ENCODE peak calls at places on chromosomes 11 and 22, in five cellular contexts. C is colonic mucosa; A is CD4-positive, alpha-beta memory T cell; B is SJCRH30; Q is IMR-90. R is an unnamed sample. For H3K36me3, the result is how much of the 10 kb centered on the place peaks cover.

GRCh38 chr11:34242037-34242625 is 115.7 kb downstream of the ABTB2 start:
- DNase-seq in C (no peak), A (no peak), B (no peak), Q (peak), R (no peak)

GRCh38 chr11:65428578-65429068 is 6.0 kb downstream of the NEAT1 start:
- DNase-seq in C (peak), A (no peak), B (no peak), Q (no peak), R (no peak)

GRCh38 chr22:37575490-37576003 is 4.3 kb downstream of the LGALS2 start:
- DNase-seq in C (no peak), A (no peak), B (no peak), Q (no peak), R (no peak)

GRCh38 chr11:31813961-31814868 is 3.1 kb upstream of the PAX6 start:
- DNase-seq in C (no peak), A (no peak), B (no peak), Q (no peak), R (no peak)

GRCh38 chr22:49303781-49304461 is 523.8 kb downstream of the BRD1 start:
- DNase-seq in C (peak), A (no peak), B (no peak), Q (no peak), R (no peak)

GRCh38 chr22:40094449-40094848 is 83.3 kb upstream of the TNRC6B start:
- DNase-seq in C (no peak), A (no peak), B (no peak), Q (peak), R (no peak)

GRCh38 chr22:29031236-29031982 is 30.2 kb downstream of the C22orf31 start:
- DNase-seq in C (peak), A (no peak), B (peak), Q (peak), R (peak)

GRCh38 chr11:35584321-35584720 is 33.9 kb upstream of the FJX1 start:
- DNase-seq in C (no peak), A (no peak), B (no peak), Q (peak), R (no peak)

GRCh38 chr11:58513747-58514367 is 6.0 kb upstream of the OR5B21 start:
- DNase-seq in C (peak), A (no peak), B (peak), Q (peak), R (no peak)

GRCh38 chr11:100546714-100547113 is 140.4 kb upstream of the ARHGAP42 start:
- DNase-seq in C (peak), A (no peak), B (no peak), Q (peak), R (no peak)

GRCh38 chr22:38782402-38783094 is 11.4 kb downstream of the DNAL4 start:
- DNase-seq in C (no peak), A (no peak), B (no peak), Q (peak), R (peak)

GRCh38 chr11:32279672-32280071 is 155.7 kb downstream of the WT1 start:
- DNase-seq in C (no peak), A (no peak), B (no peak), Q (no peak), R (no peak)

GRCh38 chr11:130527648-130528300 is 79.3 kb downstream of the ADAMTS15 start:
- DNase-seq in C (no peak), A (no peak), B (peak), Q (peak), R (no peak)

GRCh38 chr11:70282012-70282411 is 11.5 kb downstream of the PPFIA1 start:
- DNase-seq in C (no peak), A (no peak), B (no peak), Q (no peak), R (no peak)

GRCh38 chr11:108863528-108863927 is 198.7 kb downstream of the DDX10 start:
- DNase-seq in C (no peak), A (no peak), B (no peak), Q (no peak), R (no peak)

GRCh38 chr11:1000357-1000982 is 36.0 kb downstream of the MUC6 start:
- DNase-seq in C (no peak), A (no peak), B (no peak), Q (no peak), R (no peak)

GRCh38 chr11:999009-999408 is 37.5 kb downstream of the MUC6 start:
- DNase-seq in C (no peak), A (no peak), B (no peak), Q (no peak), R (no peak)

GRCh38 chr11:995752-996420 is 40.6 kb downstream of the MUC6 start:
- DNase-seq in C (no peak), A (no peak), B (no peak), Q (no peak), R (peak)

GRCh38 chr11:996681-997080 is 39.8 kb downstream of the MUC6 start:
- DNase-seq in C (no peak), A (no peak), B (no peak), Q (no peak), R (no peak)

DNA sequence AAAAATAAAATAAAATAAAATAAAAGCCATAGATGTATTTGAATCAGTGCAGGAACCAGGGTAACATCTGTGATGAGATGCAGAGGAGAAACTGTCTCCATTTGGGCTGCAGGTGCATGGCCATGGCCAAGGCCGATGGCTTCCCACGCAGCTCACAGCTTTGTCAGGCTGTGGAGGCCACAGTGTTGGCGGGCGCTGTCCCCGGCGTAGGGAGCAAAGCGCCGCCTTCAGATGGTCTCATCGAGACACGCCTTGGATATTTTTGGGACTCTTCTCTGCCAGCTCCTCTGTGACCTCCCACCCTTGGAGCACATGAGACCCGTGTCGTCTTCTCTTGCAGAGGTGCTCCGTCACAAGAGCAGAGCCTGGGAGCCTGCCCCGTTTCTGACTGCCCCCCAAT is 38.6 kb downstream of the MUC6 start:
- DNase-seq in C (no peak), A (no peak), B (no peak), Q (no peak), R (no peak)
- H3K36me3 ChIP-seq in C (under half), A (under half), B (under half), Q (half or more), R (under half)

DNA sequence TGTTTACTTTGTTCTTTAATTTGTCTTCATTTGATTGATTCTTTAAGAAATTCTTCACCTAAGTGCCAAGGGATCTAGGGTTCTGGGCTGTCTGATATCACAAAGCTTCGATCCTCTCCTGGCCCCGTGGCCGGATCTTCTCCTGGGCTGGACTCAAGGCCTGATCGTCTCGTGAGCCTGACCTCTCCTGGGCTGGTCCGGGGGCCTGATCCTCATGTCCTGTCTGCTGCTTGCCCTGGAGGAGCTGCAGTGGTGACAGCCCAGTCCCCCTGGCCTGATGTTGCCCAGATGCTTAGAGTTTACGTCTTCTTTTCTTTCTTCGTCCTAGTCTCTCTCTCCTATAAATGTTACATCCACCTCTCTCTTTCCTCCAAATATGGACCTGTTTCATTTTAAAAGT is 3.3 kb downstream of the NADSYN1 start:
- DNase-seq in C (no peak), A (no peak), B (no peak), Q (no peak), R (no peak)
- H3K36me3 ChIP-seq in C (under half), A (half or more), B (under half), Q (under half), R (under half)

GRCh38 chr11:10779086-10779485 is 28.0 kb downstream of the CTR9 start:
- DNase-seq in C (no peak), A (no peak), B (no peak), Q (no peak), R (no peak)
- H3K36me3 ChIP-seq in C (under half), A (under half), B (under half), Q (under half), R (under half)

DNA sequence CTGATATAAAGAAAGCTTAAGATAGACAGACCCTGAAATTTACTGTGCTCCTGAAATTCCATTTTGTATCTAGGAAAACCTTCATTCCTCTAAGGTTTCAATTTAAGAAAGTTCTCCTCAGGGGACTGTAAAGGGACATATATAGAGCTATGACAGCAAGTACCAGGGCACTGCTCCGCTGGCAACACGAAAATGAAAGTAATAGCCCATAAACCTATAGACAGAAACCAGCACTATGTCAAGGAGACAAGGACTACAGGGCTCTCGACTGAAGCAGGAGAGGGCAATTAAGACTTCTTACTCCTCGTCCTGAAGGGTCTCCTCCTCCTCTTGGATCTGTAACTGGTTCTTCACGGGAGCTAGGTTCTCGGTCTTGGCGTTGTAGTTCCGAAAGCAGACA is 6.9 kb downstream of the FEZ1 start:
- DNase-seq in C (no peak), A (no peak), B (no peak), Q (no peak), R (no peak)
- H3K36me3 ChIP-seq in C (under half), A (under half), B (under half), Q (under half), R (under half)

DNA sequence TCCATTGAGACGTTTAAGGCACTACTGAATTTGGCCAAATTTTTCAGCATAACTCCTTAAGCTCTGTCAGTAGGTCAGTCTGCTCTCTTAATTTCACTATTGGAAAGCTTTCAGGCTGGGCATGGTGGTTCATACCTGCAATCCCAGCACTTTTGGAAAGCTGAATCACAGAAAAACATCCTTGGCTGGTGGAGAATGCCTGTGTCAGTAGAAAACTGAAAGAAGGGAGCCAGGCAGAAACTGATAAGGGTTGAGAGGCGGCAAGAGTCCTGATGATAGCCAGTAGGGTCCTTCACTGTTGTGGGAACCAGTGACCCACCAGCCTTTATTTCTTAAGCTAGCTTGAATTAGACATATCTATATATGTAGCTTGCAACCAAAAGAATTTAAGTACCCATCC is 22.6 kb downstream of the NEU3 start:
- DNase-seq in C (no peak), A (no peak), B (no peak), Q (no peak), R (no peak)
- H3K36me3 ChIP-seq in C (under half), A (under half), B (under half), Q (under half), R (under half)

GRCh38 chr11:20337526-20338154 is 25.9 kb upstream of the HTATIP2 start:
- DNase-seq in C (no peak), A (no peak), B (peak), Q (peak), R (peak)
- H3K36me3 ChIP-seq in C (under half), A (under half), B (under half), Q (under half), R (under half)

GRCh38 chr11:2947744-2948143 is 18.5 kb upstream of the PHLDA2 start:
- DNase-seq in C (no peak), A (no peak), B (no peak), Q (no peak), R (no peak)

GRCh38 chr11:2945757-2946287 is 16.6 kb upstream of the PHLDA2 start:
- DNase-seq in C (no peak), A (no peak), B (no peak), Q (no peak), R (no peak)

GRCh38 chr11:2950825-2951224 is 21.6 kb upstream of the PHLDA2 start:
- DNase-seq in C (no peak), A (no peak), B (no peak), Q (peak), R (no peak)

GRCh38 chr11:2951235-2952110 is 22.3 kb upstream of the PHLDA2 start:
- DNase-seq in C (no peak), A (no peak), B (no peak), Q (peak), R (no peak)

DNA sequence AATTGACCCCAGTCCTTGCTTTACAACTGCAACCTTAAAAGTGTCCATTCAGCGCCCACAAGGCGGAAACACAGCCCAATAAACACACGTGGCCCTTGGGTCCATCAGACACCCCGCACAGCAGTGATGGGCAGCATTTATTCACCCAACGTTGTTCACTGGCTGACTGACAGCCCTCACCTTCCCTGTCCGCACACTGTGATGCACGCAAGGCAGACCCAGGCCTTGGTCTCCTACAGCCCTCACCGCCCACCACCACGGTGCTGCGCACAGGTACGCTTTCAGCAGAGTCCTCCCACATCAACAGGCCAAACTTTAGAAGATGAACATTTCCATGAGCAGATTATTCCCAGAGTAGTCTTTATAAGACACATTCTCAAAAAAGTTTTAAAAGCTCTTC is 20.7 kb upstream of the PHLDA2 start:
- DNase-seq in C (no peak), A (no peak), B (no peak), Q (no peak), R (no peak)
- H3K36me3 ChIP-seq in C (under half), A (half or more), B (half or more), Q (half or more), R (under half)

DNA sequence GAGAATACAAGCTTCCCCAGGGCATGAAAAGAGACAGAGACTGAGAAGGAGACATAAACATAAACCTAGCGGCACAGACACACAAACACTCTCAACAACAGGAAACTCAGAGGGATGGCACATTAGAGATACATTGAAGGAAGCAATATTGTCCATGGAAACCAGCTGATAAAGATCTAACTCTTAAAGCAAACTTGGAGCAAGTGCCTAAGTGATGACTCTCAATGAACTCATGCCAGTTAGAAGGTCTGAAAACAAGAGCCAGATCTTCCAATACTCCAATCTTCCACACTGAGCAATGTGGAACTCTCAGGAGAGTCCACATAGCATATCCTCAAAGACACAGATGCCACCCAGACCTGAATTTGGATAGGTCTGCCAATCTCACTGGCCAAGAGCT is 168.8 kb upstream of the ISX start:
- DNase-seq in C (no peak), A (no peak), B (no peak), Q (no peak), R (no peak)
- H3K36me3 ChIP-seq in C (under half), A (under half), B (under half), Q (under half), R (under half)